ENCODE peak calls at places on chromosomes 3 and 15, in seven cellular contexts. V is uterus, S is spleen, K is prostate gland, B is tibial nerve, P is IMR-90, O is K562. H is an unnamed sample.

GRCh38 chr15:75107905-75108838 is 84.8 kb downstream of the PPCDC start:
- DNase-seq in V (no peak), S (peak), K (no peak), B (no peak), P (peak), O (no peak), H (peak)

GRCh38 chr15:72866086-72866646 is 82.6 kb upstream of the ADPGK start:
- DNase-seq in V (no peak), S (no peak), K (no peak), B (no peak), P (no peak), O (no peak), H (no peak)

GRCh38 chr3:145898487-145898886 is 262.5 kb downstream of the PLOD2 start:
- DNase-seq in V (no peak), S (no peak), K (no peak), B (no peak), P (no peak), O (no peak), H (no peak)

GRCh38 chr3:73018790-73019441 is 22.3 kb downstream of the PPP4R2 start:
- DNase-seq in V (no peak), S (no peak), K (no peak), B (no peak), P (no peak), O (no peak), H (no peak)

GRCh38 chr15:62142736-62143135 is 22.3 kb downstream of the C2CD4B start:
- DNase-seq in V (no peak), S (no peak), K (no peak), B (no peak), P (no peak), O (no peak), H (no peak)

GRCh38 chr3:127684871-127685707 is 12.3 kb downstream of the ABTB1 start:
- DNase-seq in V (peak), S (peak), K (no peak), B (no peak), P (no peak), O (no peak), H (no peak)

GRCh38 chr3:177522051-177522450 is 324.8 kb upstream of the TBL1XR1 start:
- DNase-seq in V (no peak), S (no peak), K (no peak), B (no peak), P (no peak), O (no peak), H (no peak)

GRCh38 chr15:34014556-34014955 is 24.4 kb downstream of the AVEN start:
- DNase-seq in V (no peak), S (no peak), K (no peak), B (no peak), P (peak), O (no peak), H (no peak)

GRCh38 chr15:41874736-41875135 is 19.1 kb downstream of the SPTBN5 start:
- DNase-seq in V (no peak), S (no peak), K (no peak), B (no peak), P (no peak), O (no peak), H (no peak)

GRCh38 chr15:83061680-83062079 is 5.4 kb downstream of the BTBD1 start:
- DNase-seq in V (no peak), S (no peak), K (no peak), B (no peak), P (peak), O (no peak), H (no peak)

GRCh38 chr15:24956131-24956838 is 1.5 kb downstream of the SNRPN start:
- DNase-seq in V (peak), S (peak), K (peak), B (peak), P (peak), O (no peak), H (peak)

GRCh38 chr15:74399511-74400312 is 32.3 kb upstream of the CYP11A1 start:
- DNase-seq in V (no peak), S (peak), K (no peak), B (no peak), P (peak), O (no peak), H (no peak)

GRCh38 chr15:67741313-67741712 is 84.0 kb upstream of the SKOR1 start:
- DNase-seq in V (no peak), S (no peak), K (no peak), B (no peak), P (no peak), O (no peak), H (no peak)

GRCh38 chr3:53045107-53045783 is 628 bp downstream of the SFMBT1 start:
- DNase-seq in V (peak), S (peak), K (peak), B (no peak), P (peak), O (peak), H (peak)

GRCh38 chr3:53044371-53045106 is 1.3 kb downstream of the SFMBT1 start:
- DNase-seq in V (no peak), S (no peak), K (peak), B (peak), P (peak), O (peak), H (peak)

GRCh38 chr3:53045784-53046170 is at the start of gene SFMBT1:
- DNase-seq in V (peak), S (peak), K (peak), B (peak), P (peak), O (peak), H (peak)

GRCh38 chr3:53043738-53044137 is 2.1 kb downstream of the SFMBT1 start:
- DNase-seq in V (no peak), S (no peak), K (no peak), B (no peak), P (no peak), O (no peak), H (no peak)

DNA sequence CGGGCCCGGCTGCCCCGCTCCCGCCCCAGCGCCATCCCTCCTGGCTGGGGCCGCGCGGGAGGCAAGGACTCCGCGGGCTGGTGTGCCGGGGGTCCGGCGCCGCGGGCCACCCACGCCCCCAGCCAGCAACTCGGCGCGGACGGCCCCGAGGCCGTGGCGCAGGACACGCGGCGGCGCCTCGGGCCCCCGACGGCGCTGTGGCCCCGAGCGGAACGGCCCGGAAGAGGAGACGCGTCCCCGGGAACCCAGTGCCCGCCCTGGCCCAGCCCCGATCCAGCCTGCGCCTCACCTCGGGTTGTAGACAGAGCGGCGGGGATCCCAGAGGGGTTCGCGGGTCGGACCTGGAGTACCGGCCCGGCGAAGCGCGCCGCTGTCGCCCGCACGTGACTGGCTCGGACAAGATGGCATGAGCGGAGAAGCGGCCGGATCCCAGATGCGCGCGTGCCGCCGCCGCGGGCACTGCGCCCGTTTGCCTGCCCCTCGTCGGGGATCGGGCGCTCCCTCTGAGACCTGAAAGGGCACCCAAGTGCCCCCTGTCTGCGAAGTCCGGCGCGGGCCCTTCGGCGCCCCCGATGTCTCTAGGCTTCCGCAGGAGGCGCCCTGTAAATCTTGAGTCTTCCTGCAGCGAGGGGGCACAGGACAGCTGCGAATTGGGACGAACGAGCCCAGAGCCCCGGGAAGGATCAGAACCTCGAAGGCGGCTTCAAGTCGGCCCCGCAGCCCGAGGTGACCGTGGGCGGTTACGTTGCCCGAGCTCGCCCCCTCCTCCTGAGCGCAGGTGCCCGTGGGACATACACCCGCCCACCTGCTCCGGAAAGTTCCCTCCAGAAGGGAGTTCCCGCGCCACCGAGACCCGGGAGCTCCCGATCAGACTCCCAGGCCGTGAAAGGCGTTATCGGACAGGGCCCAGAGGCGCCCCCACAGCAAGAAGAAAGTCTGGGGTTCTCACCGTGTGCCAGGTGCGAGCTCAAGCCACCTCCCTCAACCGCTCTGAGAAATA is 598 bp upstream of the SFMBT1 start:
- DNase-seq in V (peak), S (peak), K (peak), B (peak), P (peak), O (no peak), H (peak)
- TF ChIP-seq POLR2A in V (no peak), S (no peak), K (no peak), B (no peak), P (no peak), O (no peak), H (peak)

GRCh38 chr3:48664929-48665328 is 2.2 kb upstream of the CELSR3 start:
- DNase-seq in V (no peak), S (no peak), K (no peak), B (no peak), P (no peak), O (no peak), H (no peak)

GRCh38 chr3:48664313-48664644 is 1.6 kb upstream of the CELSR3 start:
- DNase-seq in V (no peak), S (no peak), K (no peak), B (no peak), P (no peak), O (no peak), H (no peak)

GRCh38 chr3:48662753-48663488 is at the start of gene CELSR3:
- DNase-seq in V (peak), S (no peak), K (peak), B (peak), P (peak), O (peak), H (peak)

GRCh38 chr3:48662140-48662752 is 440 bp downstream of the CELSR3 start:
- DNase-seq in V (no peak), S (no peak), K (no peak), B (no peak), P (no peak), O (no peak), H (no peak)

DNA sequence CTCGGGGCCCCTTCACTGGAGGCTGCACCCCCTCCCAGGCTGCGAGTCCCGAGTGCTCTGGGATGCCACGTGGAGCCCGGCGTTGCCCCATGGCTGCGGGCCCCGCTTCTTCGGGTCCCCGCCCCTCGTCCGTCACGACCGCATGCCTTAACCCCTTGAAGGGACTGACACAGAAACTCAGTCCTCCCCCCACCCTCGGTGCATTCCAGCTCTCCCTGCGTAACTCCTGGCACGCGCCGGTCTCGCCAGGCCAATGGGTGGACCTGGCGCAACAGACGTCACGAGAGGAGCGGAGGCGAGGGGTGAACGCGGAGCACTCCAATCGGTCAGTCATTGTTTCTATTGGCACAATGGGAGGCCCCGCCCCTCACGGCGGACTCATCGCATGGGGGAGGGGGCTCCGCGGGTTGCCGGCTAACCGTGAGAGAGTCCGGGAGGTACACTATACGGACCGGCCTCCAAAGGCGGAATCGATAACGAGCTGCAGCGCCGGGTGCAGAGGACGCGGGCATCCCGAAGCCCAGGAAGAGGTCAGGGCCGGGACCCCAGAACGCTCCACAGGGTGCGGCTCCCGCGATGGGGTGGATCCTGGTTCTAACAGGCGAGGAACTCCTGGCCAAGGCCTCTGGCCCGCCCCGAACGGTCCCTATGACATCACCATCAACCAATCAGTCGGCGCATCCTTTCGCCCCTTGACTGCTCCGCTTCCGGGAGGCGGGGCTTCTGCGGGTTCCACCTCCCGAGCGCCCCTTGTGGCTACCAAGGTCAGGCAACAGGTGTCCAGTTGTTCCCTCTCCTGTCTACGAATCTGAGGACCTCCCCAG is 1.0 kb upstream of the CELSR3 start:
- DNase-seq in V (peak), S (peak), K (peak), B (peak), P (peak), O (peak), H (peak)
- TF ChIP-seq POLR2A in V (peak), S (no peak), K (peak), B (peak), P (peak), O (peak), H (peak)

GRCh38 chr15:89665449-89666146 is 10.3 kb upstream of the KIF7 start:
- DNase-seq in V (peak), S (peak), K (peak), B (peak), P (peak), O (peak), H (peak)
- TF ChIP-seq POLR2A in V (peak), S (no peak), K (peak), B (no peak), P (no peak), O (no peak), H (no peak)

GRCh38 chr3:50203113-50203852 is 1.8 kb upstream of the SLC38A3 start:
- DNase-seq in V (no peak), S (no peak), K (no peak), B (no peak), P (no peak), O (no peak), H (no peak)
- TF ChIP-seq POLR2A in V (no peak), S (no peak), K (no peak), B (no peak), P (no peak), O (no peak), H (no peak)

GRCh38 chr15:85910796-85911195 is 116.1 kb upstream of the KLHL25 start:
- DNase-seq in V (no peak), S (no peak), K (peak), B (no peak), P (no peak), O (no peak), H (no peak)
- TF ChIP-seq POLR2A in V (no peak), S (no peak), K (no peak), B (no peak), P (no peak), O (no peak), H (no peak)

GRCh38 chr15:88752956-88753355 is 50.3 kb upstream of the ACAN start:
- DNase-seq in V (no peak), S (no peak), K (no peak), B (no peak), P (no peak), O (no peak), H (no peak)
- TF ChIP-seq POLR2A in V (no peak), S (no peak), K (no peak), B (no peak), P (no peak), O (no peak), H (no peak)

GRCh38 chr3:171323934-171324535 is 136.2 kb downstream of the TNIK start:
- DNase-seq in V (no peak), S (no peak), K (no peak), B (no peak), P (peak), O (no peak), H (no peak)
- TF ChIP-seq POLR2A in V (no peak), S (no peak), K (no peak), B (no peak), P (no peak), O (no peak), H (no peak)

H was measured in erythroblast.